ENCODE peak calls at places on chromosomes 3 and 15, in four cellular contexts. One of them, this sample, is unnamed.

GRCh38 chr15:38886315-38887163 is 321.9 kb upstream of the RASGRP1 start:
- DNase-seq in HCT116: no peak
- DNase-seq in K562: no peak
- DNase-seq in WTC11: no peak
- DNase-seq in this sample: no peak

GRCh38 chr3:55330756-55331155 is 156.3 kb downstream of the WNT5A start:
- DNase-seq in HCT116: no peak
- DNase-seq in K562: no peak
- DNase-seq in WTC11: no peak
- DNase-seq in this sample: no peak

GRCh38 chr3:42764561-42765295 is 8.3 kb downstream of the CCDC13 start:
- DNase-seq in HCT116: no peak
- DNase-seq in K562: no peak
- DNase-seq in WTC11: no peak
- DNase-seq in this sample: no peak

GRCh38 chr15:28107111-28107893 is 8.2 kb upstream of the OCA2 start:
- DNase-seq in HCT116: no peak
- DNase-seq in K562: no peak
- DNase-seq in WTC11: peak; percentile 55
- DNase-seq in this sample: no peak

GRCh38 chr3:49121244-49121671 is 635 bp upstream of the USP19 start:
- DNase-seq in HCT116: no peak
- DNase-seq in K562: no peak
- DNase-seq in WTC11: no peak
- DNase-seq in this sample: no peak

GRCh38 chr3:127233371-127233770 is 40.4 kb downstream of the PRR23E start:
- DNase-seq in HCT116: no peak
- DNase-seq in K562: no peak
- DNase-seq in WTC11: peak; percentile 41
- DNase-seq in this sample: no peak

GRCh38 chr15:76999996-77000395 is 5.1 kb downstream of the PSTPIP1 start:
- DNase-seq in HCT116: no peak
- DNase-seq in K562: no peak
- DNase-seq in WTC11: no peak
- DNase-seq in this sample: no peak

GRCh38 chr3:150168694-150169093 is 198.0 kb upstream of the PFN2 start:
- DNase-seq in HCT116: no peak
- DNase-seq in K562: peak; percentile 57
- DNase-seq in WTC11: no peak
- DNase-seq in this sample: no peak

GRCh38 chr3:47016934-47017435 is 37.5 kb downstream of the NBEAL2 start:
- DNase-seq in HCT116: no peak
- DNase-seq in K562: peak; percentile 90
- DNase-seq in WTC11: no peak
- DNase-seq in this sample: no peak

GRCh38 chr3:134291300-134292254 is 40.9 kb upstream of the RYK start:
- DNase-seq in HCT116: no peak
- DNase-seq in K562: no peak
- DNase-seq in WTC11: no peak
- DNase-seq in this sample: no peak

GRCh38 chr15:92617197-92618037 is 38.2 kb downstream of the FAM174B start:
- DNase-seq in HCT116: no peak
- DNase-seq in K562: peak; percentile 90
- DNase-seq in WTC11: no peak
- DNase-seq in this sample: peak; percentile 82

GRCh38 chr3:113231827-113232253 is 20.5 kb downstream of the BOC start:
- DNase-seq in HCT116: peak; percentile 50
- DNase-seq in K562: no peak
- DNase-seq in WTC11: no peak
- DNase-seq in this sample: peak; percentile 58

GRCh38 chr3:141815667-141816066 is 52.5 kb downstream of the GRK7 start:
- DNase-seq in HCT116: no peak
- DNase-seq in K562: no peak
- DNase-seq in WTC11: no peak
- DNase-seq in this sample: no peak

GRCh38 chr15:57138260-57138895 is 219.9 kb downstream of the TCF12 start:
- DNase-seq in HCT116: peak; percentile 33
- DNase-seq in K562: peak; percentile 65
- DNase-seq in WTC11: peak; percentile 51
- DNase-seq in this sample: peak; percentile 34

GRCh38 chr3:35800960-35801459 is 161.7 kb downstream of the ARPP21 start:
- DNase-seq in HCT116: no peak
- DNase-seq in K562: no peak
- DNase-seq in WTC11: no peak
- DNase-seq in this sample: peak; percentile 84

GRCh38 chr3:46411271-46411670 is 4.2 kb downstream of the CCRL2 start:
- DNase-seq in HCT116: no peak
- DNase-seq in K562: no peak
- DNase-seq in WTC11: no peak
- DNase-seq in this sample: no peak

GRCh38 chr15:29103825-29104565 is 165.6 kb downstream of the NSMCE3 start:
- DNase-seq in HCT116: peak; percentile 33
- DNase-seq in K562: no peak
- DNase-seq in WTC11: peak; percentile 88
- DNase-seq in this sample: no peak

DNA sequence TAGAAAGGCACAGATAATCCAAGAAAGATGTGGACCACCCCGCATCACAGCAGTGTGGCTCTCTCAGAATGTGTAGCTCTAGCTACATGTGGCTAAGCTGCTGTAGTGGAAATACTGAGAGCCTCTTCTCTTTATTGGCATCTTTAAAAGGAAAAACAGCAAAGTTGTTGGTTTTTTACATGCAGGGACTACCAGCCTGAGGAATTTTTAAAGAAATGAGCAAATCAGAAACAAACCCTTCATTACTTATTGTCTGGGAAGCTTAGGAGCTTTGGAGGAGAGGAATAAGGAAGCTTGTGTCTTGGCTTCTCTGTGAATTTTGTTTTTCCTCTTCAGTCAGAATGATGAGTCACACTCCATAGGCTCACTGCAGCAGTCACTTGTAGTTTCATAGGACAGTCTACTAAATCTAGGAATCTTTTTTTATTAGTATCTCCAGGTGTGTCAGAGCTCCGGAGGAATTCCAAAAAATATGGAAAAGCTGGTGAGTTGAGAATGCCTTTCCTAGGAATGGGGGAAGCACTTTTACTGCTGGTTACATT is 27.5 kb downstream of the POLG start:
- DNase-seq in HCT116: no peak
- DNase-seq in K562: no peak
- DNase-seq in WTC11: no peak
- DNase-seq in this sample: no peak
- TF ChIP-seq ATF3 in HCT116: no peak
- TF ChIP-seq ATF3 in K562: no peak
- TF ChIP-seq ATF3 in WTC11: no peak
- TF ChIP-seq ATF3 in this sample: no peak

DNA sequence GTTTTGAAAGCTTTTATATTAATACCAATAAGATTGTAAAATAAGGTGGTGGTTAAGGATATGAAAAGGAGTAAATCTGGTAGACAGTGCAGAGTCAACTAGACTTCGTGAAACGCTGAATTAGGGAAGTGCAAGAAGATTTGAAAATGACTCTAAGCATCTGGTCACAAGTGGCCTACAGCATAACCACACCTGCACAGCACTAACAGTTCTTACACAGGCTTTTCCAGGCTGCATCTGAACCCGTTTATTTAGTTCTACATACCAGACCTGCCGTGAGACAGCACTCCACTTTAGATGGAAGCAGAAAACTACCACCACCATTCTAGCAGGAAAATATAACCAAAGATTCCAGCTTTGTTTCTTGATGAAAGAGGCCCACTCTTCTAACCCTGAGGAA is 1.9 kb downstream of the DMXL2 start:
- DNase-seq in HCT116: no peak
- DNase-seq in K562: peak; percentile 67
- DNase-seq in WTC11: no peak
- DNase-seq in this sample: no peak
- TF ChIP-seq ATF3 in HCT116: no peak
- TF ChIP-seq ATF3 in K562: no peak
- TF ChIP-seq ATF3 in WTC11: no peak
- TF ChIP-seq ATF3 in this sample: no peak

GRCh38 chr3:69391554-69391953 is 5.7 kb upstream of the FRMD4B start:
- DNase-seq in HCT116: no peak
- DNase-seq in K562: no peak
- DNase-seq in WTC11: no peak
- DNase-seq in this sample: peak; percentile 3

GRCh38 chr3:69392415-69392814 is 6.5 kb upstream of the FRMD4B start:
- DNase-seq in HCT116: no peak
- DNase-seq in K562: no peak
- DNase-seq in WTC11: no peak
- DNase-seq in this sample: no peak

GRCh38 chr3:69390771-69391170 is 4.9 kb upstream of the FRMD4B start:
- DNase-seq in HCT116: no peak
- DNase-seq in K562: no peak
- DNase-seq in WTC11: no peak
- DNase-seq in this sample: no peak

GRCh38 chr3:69388241-69388640 is 2.4 kb upstream of the FRMD4B start:
- DNase-seq in HCT116: no peak
- DNase-seq in K562: no peak
- DNase-seq in WTC11: no peak
- DNase-seq in this sample: no peak

GRCh38 chr3:69389520-69390248 is 3.8 kb upstream of the FRMD4B start:
- DNase-seq in HCT116: no peak
- DNase-seq in K562: no peak
- DNase-seq in WTC11: no peak
- DNase-seq in this sample: no peak
- TF ChIP-seq ATF3 in HCT116: no peak
- TF ChIP-seq ATF3 in K562: no peak
- TF ChIP-seq ATF3 in WTC11: no peak
- TF ChIP-seq ATF3 in this sample: no peak

DNA sequence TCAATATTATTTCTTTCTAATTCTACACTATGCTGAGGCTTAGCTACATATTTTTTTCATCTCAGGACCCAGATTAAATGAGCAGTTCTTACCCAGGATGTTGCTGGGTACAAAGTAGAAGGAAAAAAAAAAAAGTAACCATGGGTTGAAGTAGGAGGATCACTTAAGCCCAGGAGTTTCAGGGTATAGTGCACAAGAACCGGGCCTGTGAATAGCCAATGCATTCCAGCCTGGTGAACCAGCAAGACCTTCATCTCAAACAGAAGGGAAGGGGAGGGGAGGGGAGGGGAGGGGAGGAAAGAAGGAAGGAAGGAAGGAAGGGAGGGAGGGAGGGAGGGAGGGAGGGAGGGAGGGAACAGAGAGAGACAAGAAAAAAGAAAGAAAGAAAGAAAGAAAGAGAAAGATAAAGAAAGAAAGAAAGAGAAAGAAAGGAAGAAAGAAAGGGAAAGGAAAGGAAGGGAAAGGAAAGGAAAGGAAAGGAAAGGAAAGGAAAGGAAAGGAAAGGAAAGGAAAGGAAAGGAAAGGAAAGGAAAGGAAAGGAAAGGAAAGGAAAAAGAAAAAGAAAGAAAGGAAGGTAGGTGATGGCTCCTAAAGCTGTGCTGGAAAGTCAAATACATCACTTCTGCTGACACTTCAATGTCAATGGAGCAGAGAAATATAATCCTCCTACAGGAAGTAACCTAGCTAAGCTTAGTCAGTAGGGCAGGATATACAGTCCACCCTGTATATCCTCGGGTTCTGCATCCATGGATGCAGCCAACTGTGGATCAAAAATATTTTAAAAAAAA is 206.8 kb upstream of the TGFBR2 start:
- DNase-seq in HCT116: no peak
- DNase-seq in K562: no peak
- DNase-seq in WTC11: no peak
- DNase-seq in this sample: no peak
- TF ChIP-seq ATF3 in HCT116: no peak
- TF ChIP-seq ATF3 in K562: no peak
- TF ChIP-seq ATF3 in WTC11: no peak
- TF ChIP-seq ATF3 in this sample: no peak

GRCh38 chr3:23325466-23326065 is 122.4 kb downstream of the UBE2E2 start:
- DNase-seq in HCT116: no peak
- DNase-seq in K562: no peak
- DNase-seq in WTC11: no peak
- DNase-seq in this sample: no peak

GRCh38 chr3:23329471-23329870 is 126.3 kb downstream of the UBE2E2 start:
- DNase-seq in HCT116: no peak
- DNase-seq in K562: no peak
- DNase-seq in WTC11: no peak
- DNase-seq in this sample: no peak

GRCh38 chr3:23331141-23331935 is 128.2 kb downstream of the UBE2E2 start:
- DNase-seq in HCT116: no peak
- DNase-seq in K562: no peak
- DNase-seq in WTC11: no peak
- DNase-seq in this sample: no peak

GRCh38 chr3:23333633-23334032 is 130.5 kb downstream of the UBE2E2 start:
- DNase-seq in HCT116: no peak
- DNase-seq in K562: no peak
- DNase-seq in WTC11: no peak
- DNase-seq in this sample: no peak

GRCh38 chr3:23330568-23330967 is 127.4 kb downstream of the UBE2E2 start:
- DNase-seq in HCT116: no peak
- DNase-seq in K562: no peak
- DNase-seq in WTC11: no peak
- DNase-seq in this sample: no peak
- TF ChIP-seq ATF3 in HCT116: no peak
- TF ChIP-seq ATF3 in K562: no peak
- TF ChIP-seq ATF3 in WTC11: no peak
- TF ChIP-seq ATF3 in this sample: no peak

DNA sequence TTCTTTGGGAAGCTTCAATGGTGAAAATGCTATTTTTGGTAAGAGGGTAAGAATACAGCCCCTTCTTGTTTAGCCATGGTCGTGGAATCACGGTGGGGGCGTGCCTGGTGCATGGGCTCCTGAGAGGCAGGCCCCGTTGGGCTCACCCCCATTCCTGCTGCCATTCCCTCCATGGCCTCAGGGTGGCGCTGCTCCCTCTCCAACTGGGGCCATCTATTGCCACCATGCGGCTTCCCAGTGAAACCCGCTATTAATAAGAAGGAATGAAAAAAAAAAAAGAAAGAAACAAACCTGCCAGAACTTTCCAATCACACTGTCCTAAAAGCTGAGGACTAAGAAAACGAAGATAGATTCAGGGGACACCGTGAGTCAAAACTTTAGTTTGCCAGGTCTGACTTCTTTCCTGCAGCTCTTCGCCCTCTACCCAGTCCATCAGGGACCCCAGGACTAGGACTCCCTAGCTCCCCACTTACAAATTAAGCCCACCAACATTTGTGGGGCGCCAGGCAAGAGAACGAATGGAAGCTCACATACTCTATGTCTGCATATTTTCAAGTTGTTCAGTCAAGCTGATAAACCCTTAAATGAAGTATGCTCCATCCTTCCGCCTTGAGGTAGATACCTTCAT is 30.6 kb upstream of the ABHD2 start:
- DNase-seq in HCT116: peak; percentile 45
- DNase-seq in K562: peak; percentile 89
- DNase-seq in WTC11: peak; percentile 95
- DNase-seq in this sample: peak; percentile 62
- TF ChIP-seq ATF3 in HCT116: no peak
- TF ChIP-seq ATF3 in K562: no peak
- TF ChIP-seq ATF3 in WTC11: no peak
- TF ChIP-seq ATF3 in this sample: no peak

This sample was measured in HepG2.